ENCODE peak calls at places on chromosomes 7 and 10, in five cellular contexts. N is GM23338; I is stimulated activated CD8-positive, alpha-beta memory T cell treated with anti-CD3 and anti-CD28 coated beads, Interleukin-15, amount 100 ng/mL, for 48 hours; H is endothelial cell; U is right cardiac atrium. T is an unnamed sample.

GRCh38 chr7:16295558-16295957 is 125.8 kb downstream of the CRPPA start:
- DNase-seq in H (no peak), N (no peak), U (no peak), I (no peak), T (peak; percentile 34)

GRCh38 chr10:98074315-98074911 is 44.0 kb upstream of the CRTAC1 start:
- DNase-seq in I (no peak), N (peak; percentile 42), U (no peak), H (peak; percentile 46), T (no peak)

GRCh38 chr10:29142516-29143314 is 146.2 kb upstream of the LYZL1 start:
- DNase-seq in H (no peak), I (no peak), U (peak; percentile 43), N (peak; percentile 72), T (no peak)

GRCh38 chr7:87545760-87546159 is 54.9 kb downstream of the ABCB1 start:
- DNase-seq in U (no peak), N (no peak), I (no peak), H (no peak), T (no peak)

GRCh38 chr10:14146005-14146404 is 184.7 kb downstream of the FRMD4A start:
- DNase-seq in H (no peak), I (no peak), U (no peak), N (no peak), T (no peak)

GRCh38 chr7:45689797-45690761 is 115.9 kb downstream of the ADCY1 start:
- DNase-seq in H (no peak), N (no peak), I (no peak), U (no peak), T (no peak)

GRCh38 chr10:71081229-71081560 is 131.2 kb upstream of the UNC5B start:
- DNase-seq in I (no peak), H (no peak), N (no peak), U (no peak), T (no peak)

GRCh38 chr7:37683263-37684120 is at the start of gene GPR141:
- DNase-seq in I (no peak), H (no peak), U (no peak), N (no peak), T (peak; percentile 13)

GRCh38 chr7:113289140-113289740 is 170.9 kb upstream of the SMIM30 start:
- DNase-seq in I (no peak), U (no peak), N (peak; percentile 57), H (no peak), T (peak; percentile 62)

GRCh38 chr7:55360486-55360885 is 4.7 kb upstream of the LANCL2 start:
- DNase-seq in H (no peak), I (no peak), U (no peak), N (no peak), T (no peak)

GRCh38 chr7:157267516-157267915 is 69.3 kb upstream of the DNAJB6 start:
- DNase-seq in I (no peak), U (peak; percentile 1), H (no peak), N (no peak), T (no peak)

GRCh38 chr7:151852486-151853396 is 24.2 kb downstream of the PRKAG2 start:
- DNase-seq in I (no peak), N (no peak), H (no peak), U (peak; percentile 37), T (no peak)

GRCh38 chr10:95245425-95246055 is 45.3 kb downstream of the PDLIM1 start:
- DNase-seq in I (no peak), H (no peak), N (no peak), U (no peak), T (no peak)

GRCh38 chr7:15317215-15317614 is 244.6 kb downstream of the AGMO start:
- DNase-seq in N (no peak), U (no peak), H (no peak), I (no peak), T (no peak)

GRCh38 chr10:680146-680545 is 9.3 kb downstream of the DIP2C start:
- DNase-seq in I (no peak), N (no peak), U (no peak), H (no peak), T (peak; percentile 85)

GRCh38 chr10:113052076-113052830 is 102.2 kb downstream of the TCF7L2 start:
- DNase-seq in I (no peak), U (no peak), H (no peak), N (no peak), T (peak; percentile 63)

GRCh38 chr7:155229548-155230168 is 68.0 kb upstream of the INSIG1 start:
- DNase-seq in U (no peak), N (no peak), H (no peak), I (no peak), T (peak; percentile 26)

GRCh38 chr10:129825772-129826171 is 138.3 kb downstream of the EBF3 start:
- DNase-seq in I (no peak), N (no peak), U (no peak), H (no peak), T (no peak)

T was measured in NCI-H82.